ENCODE peak calls at places on chromosome 10, in five cellular contexts. N is A549, S is Panc1, J is K562, Q is GM23338. U is an unnamed sample.

GRCh38 chr10:77756319-77757232 is 119.0 kb upstream of the KCNMA1 start:
- DNase-seq in S (peak), N (peak), J (peak), Q (peak), U (no peak)

GRCh38 chr10:63713191-63714144 is 192.3 kb downstream of the REEP3 start:
- DNase-seq in S (no peak), J (no peak), N (no peak), Q (peak), U (no peak)

GRCh38 chr10:35216303-35216905 is 89.8 kb downstream of the CREM start:
- DNase-seq in S (no peak), Q (no peak), J (no peak), N (no peak), U (no peak)

GRCh38 chr10:12050528-12050927 is 7.9 kb upstream of the UPF2 start:
- DNase-seq in S (no peak), J (no peak), Q (no peak), N (no peak), U (no peak)

GRCh38 chr10:5876181-5876768 is 13.4 kb downstream of the ANKRD16 start:
- DNase-seq in Q (no peak), N (no peak), S (no peak), J (no peak), U (no peak)

GRCh38 chr10:117450940-117451339 is 75.7 kb upstream of the PDZD8 start:
- DNase-seq in N (no peak), J (no peak), S (no peak), Q (no peak), U (no peak)

GRCh38 chr10:76337641-76338040 is 906.2 kb downstream of the LRMDA start:
- DNase-seq in Q (no peak), S (no peak), J (no peak), N (no peak), U (no peak)

GRCh38 chr10:60206735-60207134 is 182.9 kb downstream of the ANK3 start:
- DNase-seq in J (no peak), N (no peak), Q (no peak), S (no peak), U (no peak)

DNA sequence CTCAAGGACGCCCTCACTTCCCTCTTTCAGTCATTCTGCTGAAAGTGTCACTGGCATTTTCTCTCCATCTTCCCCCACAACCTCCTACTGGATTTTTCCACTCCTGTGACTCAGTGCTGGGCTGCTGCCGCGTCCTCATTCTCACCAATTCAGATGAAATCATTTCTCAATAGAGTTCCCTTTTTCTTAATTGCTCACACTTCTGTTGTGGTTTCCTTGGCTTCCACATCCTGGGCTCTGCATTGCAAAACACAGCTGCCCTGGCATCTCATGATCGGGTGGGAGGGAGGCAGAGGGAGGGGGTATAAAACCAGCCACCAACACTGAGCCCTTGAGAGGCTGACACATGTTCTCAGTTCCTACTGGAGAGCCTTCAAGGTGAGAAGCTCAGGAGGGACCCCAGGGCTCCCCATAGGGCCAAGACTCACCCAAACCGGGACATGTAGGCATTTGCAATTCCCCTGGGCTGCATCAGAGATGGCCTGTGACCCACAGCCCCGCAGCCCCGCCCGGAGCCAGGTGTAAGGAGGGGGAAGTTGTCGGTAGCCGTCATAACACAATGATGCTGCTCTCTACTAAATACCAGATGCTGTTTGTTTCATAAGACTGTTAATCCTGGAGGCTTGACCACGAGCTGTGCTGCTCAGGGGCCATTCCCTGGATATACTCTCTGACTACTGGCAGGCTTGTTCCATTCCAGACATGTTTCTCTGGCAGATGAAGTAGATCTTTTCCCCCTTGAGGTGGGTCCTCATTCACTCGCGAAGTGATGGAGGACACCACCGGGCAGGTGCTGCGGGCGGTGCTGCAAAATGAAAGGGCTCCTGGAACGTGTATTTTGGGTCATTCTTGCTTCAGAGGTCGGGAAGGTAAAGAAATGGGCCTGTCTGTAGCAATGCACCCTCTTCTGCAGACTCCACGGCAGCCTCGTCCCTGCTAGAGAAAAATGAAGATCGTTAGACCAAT is 61.3 kb downstream of the MKI67 start:
- DNase-seq in S (no peak), N (no peak), J (no peak), Q (no peak), U (peak)
- TF ChIP-seq REST in S (no peak), N (no peak), J (no peak), Q (no peak), U (peak)

DNA sequence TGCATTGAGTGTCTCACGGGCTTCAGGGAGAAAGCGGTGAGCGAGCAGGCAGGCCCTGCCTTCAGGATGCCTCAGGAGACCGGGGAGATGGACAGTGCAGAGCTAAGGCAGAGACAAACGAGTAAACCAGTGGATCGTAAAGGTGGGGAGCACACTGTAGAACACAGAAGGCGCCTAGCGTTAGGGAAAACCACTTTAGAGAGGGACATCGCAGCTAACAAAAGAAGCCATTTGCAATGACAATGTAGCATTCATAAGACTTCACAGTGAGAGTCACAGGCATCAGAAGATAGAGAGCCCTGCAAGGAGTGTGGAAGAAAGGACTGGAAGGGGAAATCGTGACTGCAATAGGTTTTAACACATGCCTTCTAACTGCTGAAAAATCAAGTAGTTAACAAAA is 54.9 kb upstream of the TMEM273 start:
- DNase-seq in J (no peak), S (no peak), Q (peak), N (no peak), U (no peak)
- TF ChIP-seq CTCF in J (no peak), S (no peak), Q (no peak), N (no peak), U (no peak)

GRCh38 chr10:30154561-30154960 is 95.2 kb upstream of the JCAD start:
- DNase-seq in J (no peak), Q (no peak), S (no peak), N (no peak), U (no peak)

GRCh38 chr10:30154126-30154525 is 94.7 kb upstream of the JCAD start:
- DNase-seq in N (no peak), J (no peak), Q (no peak), S (no peak), U (no peak)

GRCh38 chr10:30155401-30155800 is 96.0 kb upstream of the JCAD start:
- DNase-seq in J (no peak), Q (no peak), S (no peak), N (no peak), U (no peak)

DNA sequence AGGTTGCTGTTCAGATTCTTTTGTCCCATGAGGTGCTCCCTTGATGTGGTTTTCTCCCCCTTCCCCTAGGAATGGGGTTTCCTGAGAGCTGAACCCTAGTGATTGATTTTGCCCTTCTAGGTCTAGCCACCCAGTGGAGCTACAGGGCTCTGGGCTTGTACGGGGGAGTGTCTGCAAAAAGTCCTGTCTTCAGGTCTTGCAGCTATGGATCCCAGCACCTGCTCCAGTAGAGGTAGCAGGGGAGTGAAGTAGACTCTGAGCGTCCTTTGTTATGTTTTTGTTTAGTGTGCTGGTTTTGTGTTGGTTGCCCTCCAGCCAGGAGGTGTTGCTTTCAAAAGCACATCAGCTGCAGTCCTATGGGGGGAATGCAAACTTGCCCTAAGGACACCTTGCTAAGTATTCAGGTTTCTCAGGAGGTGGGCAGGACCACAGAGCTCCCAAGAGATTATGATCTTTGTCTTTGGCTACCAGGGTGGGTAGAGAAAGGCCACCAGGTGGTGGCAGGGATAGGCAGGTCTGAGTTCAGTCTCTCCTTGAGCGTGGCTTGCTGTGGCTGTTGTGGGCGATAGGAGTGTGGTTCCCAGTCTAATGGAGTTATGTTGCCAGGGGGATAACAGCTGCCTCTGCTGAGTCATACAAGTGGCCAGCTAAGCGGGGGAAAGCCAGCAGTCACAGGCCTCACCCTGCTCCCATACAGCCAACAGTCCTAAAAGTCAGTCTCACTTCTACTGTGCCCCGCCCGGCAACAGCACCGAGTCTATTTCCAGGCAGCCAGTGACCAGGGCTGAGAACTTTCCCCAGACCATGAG is 92.4 kb upstream of the JCAD start:
- DNase-seq in N (no peak), Q (peak), S (peak), J (peak), U (no peak)
- TF ChIP-seq REST in N (no peak), Q (no peak), S (no peak), J (no peak), U (no peak)

GRCh38 chr10:79161557-79161956 is 92.8 kb downstream of the ZMIZ1 start:
- DNase-seq in N (no peak), Q (no peak), J (no peak), S (no peak), U (no peak)
- TF ChIP-seq CTCF in N (no peak), Q (no peak), J (no peak), S (no peak), U (no peak)

GRCh38 chr10:125169279-125169678 is 8.9 kb upstream of the CTBP2 start:
- DNase-seq in N (no peak), Q (no peak), J (no peak), S (no peak), U (no peak)
- TF ChIP-seq REST in N (no peak), Q (no peak), J (no peak), S (no peak), U (no peak)